ENCODE peak calls at places on chromosomes 4 and X, in six cellular contexts. U is endothelial cell, O is stomach, Q is GM06990, S is pancreas, G is body of pancreas. B is an unnamed sample.

GRCh38 chr4:113064244-113064643 is 14.8 kb downstream of the ANK2 start:
- DNase-seq in Q (no peak), O (no peak), S (no peak), G (no peak), U (no peak), B (no peak)

GRCh38 chr4:77801260-77801608 is 17.9 kb downstream of the CNOT6L start:
- DNase-seq in U (no peak), Q (no peak), S (no peak), G (no peak), O (no peak), B (no peak)

GRCh38 chr4:18691431-18692200 is 670.1 kb upstream of the LCORL start:
- DNase-seq in O (no peak), S (no peak), U (peak), Q (no peak), G (no peak), B (no peak)

GRCh38 chrX:32847921-32848320 is 363.4 kb downstream of the DMD start:
- DNase-seq in S (no peak), Q (no peak), O (no peak), U (no peak), G (no peak), B (no peak)

GRCh38 chr4:130125468-130125867 is 1029.5 kb downstream of the C4orf33 start:
- DNase-seq in O (no peak), U (no peak), G (no peak), Q (no peak), S (no peak), B (no peak)

GRCh38 chr4:32775049-32775448 is 2054.9 kb downstream of the PCDH7 start:
- DNase-seq in S (no peak), Q (no peak), U (no peak), G (no peak), O (no peak), B (no peak)

GRCh38 chrX:107701493-107702121 is 73.3 kb downstream of the PRPS1 start:
- DNase-seq in Q (no peak), U (no peak), O (no peak), G (no peak), S (no peak), B (no peak)

GRCh38 chrX:26026179-26026578 is 112.0 kb upstream of the MAGEB18 start:
- DNase-seq in U (no peak), G (no peak), S (no peak), Q (no peak), O (no peak), B (no peak)

GRCh38 chr4:123922847-123923246 is 526.3 kb downstream of the SPRY1 start:
- DNase-seq in S (no peak), U (no peak), G (no peak), Q (no peak), O (no peak), B (no peak)

GRCh38 chrX:153636716-153637115 is 10.3 kb upstream of the DUSP9 start:
- DNase-seq in U (no peak), G (no peak), Q (no peak), O (no peak), S (no peak), B (no peak)

GRCh38 chr4:187770345-187770744 is 225.2 kb upstream of the ZFP42 start:
- DNase-seq in O (no peak), G (no peak), U (no peak), S (no peak), Q (no peak), B (no peak)

GRCh38 chrX:109384569-109385174 is 97.2 kb downstream of the GUCY2F start:
- DNase-seq in Q (peak), O (no peak), S (no peak), G (no peak), U (peak), B (no peak)

GRCh38 chr4:149831656-149832208 is 16.1 kb upstream of the IQCM start:
- DNase-seq in O (no peak), G (no peak), S (no peak), U (no peak), Q (no peak), B (no peak)

GRCh38 chrX:68420559-68420958 is 12.7 kb downstream of the OPHN1 start:
- DNase-seq in Q (no peak), O (no peak), U (no peak), S (no peak), G (no peak), B (no peak)

GRCh38 chr4:85837334-85837733 is 362.4 kb downstream of the ARHGAP24 start:
- DNase-seq in Q (no peak), U (no peak), O (no peak), S (no peak), G (no peak), B (no peak)

GRCh38 chr4:161419822-161420221 is 744.0 kb downstream of the FSTL5 start:
- DNase-seq in S (no peak), O (no peak), G (no peak), U (peak), Q (no peak), B (no peak)

GRCh38 chrX:43500996-43501694 is 155.0 kb upstream of the MAOA start:
- DNase-seq in O (no peak), G (no peak), Q (no peak), U (no peak), S (no peak), B (no peak)

GRCh38 chrX:74179499-74179898 is 124.5 kb upstream of the ZCCHC13 start:
- DNase-seq in G (no peak), O (no peak), S (no peak), U (no peak), Q (no peak), B (no peak)
- TF ChIP-seq CTCF in G (no peak), O (no peak), S (no peak), U (no peak), Q (no peak), B (no peak)

DNA sequence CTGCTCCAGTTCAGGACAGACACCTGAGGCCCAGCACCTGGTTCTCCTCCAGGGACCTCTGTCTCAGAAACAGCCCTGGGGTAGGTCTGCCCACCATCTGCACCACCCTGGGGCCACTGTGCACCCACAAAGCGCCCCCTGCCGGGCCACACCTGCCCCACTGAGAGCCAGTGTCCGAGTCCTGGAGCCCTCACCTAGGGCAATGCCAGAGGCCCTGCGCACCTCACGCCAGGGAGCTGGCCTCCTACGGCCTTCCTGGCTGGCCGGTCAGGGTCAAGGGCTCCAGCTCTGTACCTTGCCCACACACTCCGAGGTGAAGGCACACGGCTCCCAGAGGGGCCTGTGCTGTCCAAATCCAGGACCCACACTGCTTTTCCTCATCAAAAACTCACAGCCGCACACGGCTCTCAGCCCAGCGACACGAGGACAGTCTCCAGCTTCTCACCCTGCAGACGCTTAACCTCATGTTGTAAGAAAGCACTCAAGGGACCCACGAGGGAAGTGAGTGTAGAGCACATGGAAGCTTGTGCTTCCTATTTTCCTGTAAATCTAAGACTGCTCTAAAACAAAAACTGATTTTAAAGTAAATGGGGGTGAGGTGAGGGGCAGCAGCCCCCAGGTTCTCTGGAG is 5.4 kb downstream of the CTBP1 start:
- DNase-seq in O (no peak), U (no peak), Q (peak), G (peak), S (peak), B (peak)
- TF ChIP-seq CTCF in O (no peak), U (no peak), Q (peak), G (no peak), S (no peak), B (no peak)

DNA sequence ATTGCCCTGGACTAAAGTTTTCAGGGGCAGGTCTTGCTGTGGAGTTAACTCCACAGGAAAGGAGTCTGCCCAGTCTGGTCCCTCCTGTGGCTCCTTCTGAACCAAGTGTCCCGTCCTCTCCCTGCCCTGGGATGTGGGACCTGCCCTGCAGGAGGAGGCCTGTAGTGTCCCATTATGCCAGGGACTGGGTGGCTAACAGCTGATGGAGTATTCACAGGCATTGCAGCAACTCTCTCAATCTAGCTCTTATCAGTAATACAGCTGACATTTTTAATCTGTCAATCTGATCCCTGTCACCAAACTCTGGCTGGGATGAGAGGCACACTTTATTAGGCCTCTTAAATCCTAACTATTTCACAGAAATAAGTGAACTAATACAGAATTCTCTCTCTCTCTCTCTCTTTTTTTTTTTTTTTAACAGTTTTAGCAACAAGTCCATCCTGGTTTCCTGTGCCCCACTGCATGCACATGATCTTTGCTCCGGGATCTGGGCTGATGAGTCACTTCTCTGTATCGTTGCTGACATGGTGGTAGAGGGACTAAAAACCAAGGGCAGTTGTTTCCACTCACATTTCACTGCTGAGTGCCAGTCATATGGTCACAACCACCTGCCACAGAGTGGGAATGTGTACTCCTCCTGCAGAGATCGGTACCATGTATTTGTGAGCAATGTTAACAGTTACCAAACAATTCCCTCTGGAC is 39.1 kb downstream of the HAND2 start:
- DNase-seq in O (no peak), G (no peak), Q (no peak), U (no peak), S (no peak), B (no peak)
- TF ChIP-seq CTCF in O (no peak), G (no peak), Q (no peak), U (no peak), S (no peak), B (no peak)

GRCh38 chr4:8308856-8309771 is 39.6 kb downstream of the HTRA3 start:
- DNase-seq in O (no peak), S (peak), G (no peak), Q (no peak), U (no peak), B (peak)
- TF ChIP-seq CTCF in O (no peak), S (no peak), G (no peak), Q (no peak), U (no peak), B (peak)